ENCODE peak calls at places on chromosome 11, in eight cellular contexts. G is Panc1, B is HCT116, F is GM12878, N is K562, Z is HepG2, V is upper lobe of left lung, M is GM23338. P is an unnamed sample.

GRCh38 chr11:94007906-94008305 is 13.2 kb upstream of the HEPHL1 start:
- ATAC-seq in G (no peak), B (no peak), F (no peak), N (no peak), Z (no peak), V (no peak), M (no peak), P (no peak)

GRCh38 chr11:74532496-74533246 is 39.1 kb upstream of the LIPT2 start:
- ATAC-seq in G (no peak), B (peak; percentile 64), F (no peak), N (no peak), Z (no peak), V (no peak), M (no peak), P (no peak)

GRCh38 chr11:126304457-126305072 is 705 bp downstream of the DCPS start:
- ATAC-seq in G (peak; percentile 18), B (peak; percentile 11), F (peak; percentile 74), N (peak; percentile 45), Z (peak; percentile 20), V (no peak), M (peak; percentile 3), P (peak; percentile 6)

GRCh38 chr11:116703421-116703820 is 69.4 kb downstream of the BUD13 start:
- ATAC-seq in G (no peak), B (no peak), F (no peak), N (no peak), Z (peak; percentile 58), V (no peak), M (peak; percentile 75), P (no peak)

GRCh38 chr11:72676874-72677341 is 2.7 kb upstream of the PDE2A start:
- ATAC-seq in G (no peak), B (peak; percentile 64), F (peak; percentile 57), N (peak; percentile 95), Z (peak; percentile 57), V (peak; percentile 63), M (peak; percentile 77), P (peak; percentile 60)

GRCh38 chr11:119977584-119977860 is 160.4 kb downstream of the TRIM29 start:
- ATAC-seq in G (no peak), B (no peak), F (no peak), N (no peak), Z (no peak), V (no peak), M (no peak), P (no peak)

GRCh38 chr11:32186118-32186517 is 95.2 kb downstream of the RCN1 start:
- ATAC-seq in G (no peak), B (no peak), F (peak; percentile 51), N (no peak), Z (no peak), V (no peak), M (no peak), P (no peak)

GRCh38 chr11:17423533-17424310 is 35.3 kb upstream of the KCNJ11 start:
- ATAC-seq in G (no peak), B (peak; percentile 85), F (no peak), N (peak; percentile 53), Z (peak; percentile 94), V (peak; percentile 25), M (no peak), P (no peak)

GRCh38 chr11:62922653-62923371 is 1.6 kb upstream of the CHRM1 start:
- ATAC-seq in G (no peak), B (peak; percentile 9), F (peak; percentile 73), N (peak; percentile 89), Z (no peak), V (no peak), M (peak; percentile 8), P (no peak)

GRCh38 chr11:94130589-94131362 is 2.1 kb downstream of the PANX1 start:
- ATAC-seq in G (no peak), B (no peak), F (no peak), N (no peak), Z (no peak), V (peak; percentile 48), M (no peak), P (peak; percentile 15)

GRCh38 chr11:75768909-75769771 is 562 bp downstream of the DGAT2 start:
- ATAC-seq in G (peak; percentile 40), B (no peak), F (peak; percentile 1), N (peak; percentile 4), Z (peak; percentile 17), V (no peak), M (peak; percentile 48), P (no peak)

GRCh38 chr11:94315664-94316063 is 11.3 kb downstream of the IZUMO1R start:
- ATAC-seq in G (no peak), B (no peak), F (no peak), N (no peak), Z (no peak), V (peak; percentile 58), M (no peak), P (peak; percentile 71)

GRCh38 chr11:74696488-74696887 is 34.7 kb downstream of the CHRDL2 start:
- ATAC-seq in G (no peak), B (no peak), F (no peak), N (no peak), Z (no peak), V (peak; percentile 13), M (peak; percentile 8), P (peak; percentile 16)

GRCh38 chr11:112304914-112305313 is 44.3 kb upstream of the PLET1 start:
- ATAC-seq in G (no peak), B (no peak), F (no peak), N (no peak), Z (no peak), V (no peak), M (no peak), P (no peak)

GRCh38 chr11:69982675-69983570 is 95.2 kb upstream of the ANO1 start:
- ATAC-seq in G (no peak), B (no peak), F (no peak), N (no peak), Z (no peak), V (no peak), M (no peak), P (no peak)

GRCh38 chr11:59770324-59770723 is 15.1 kb downstream of the STX3 start:
- ATAC-seq in G (no peak), B (no peak), F (no peak), N (no peak), Z (no peak), V (no peak), M (no peak), P (no peak)

GRCh38 chr11:58905141-58905715 is 34.1 kb upstream of the GLYATL1 start:
- ATAC-seq in G (no peak), B (no peak), F (no peak), N (no peak), Z (no peak), V (peak; percentile 67), M (peak; percentile 55), P (peak; percentile 49)

GRCh38 chr11:72970557-72971118 is 156.4 kb downstream of the ATG16L2 start:
- ATAC-seq in G (no peak), B (no peak), F (peak; percentile 8), N (peak; percentile 62), Z (no peak), V (no peak), M (no peak), P (no peak)

DNA sequence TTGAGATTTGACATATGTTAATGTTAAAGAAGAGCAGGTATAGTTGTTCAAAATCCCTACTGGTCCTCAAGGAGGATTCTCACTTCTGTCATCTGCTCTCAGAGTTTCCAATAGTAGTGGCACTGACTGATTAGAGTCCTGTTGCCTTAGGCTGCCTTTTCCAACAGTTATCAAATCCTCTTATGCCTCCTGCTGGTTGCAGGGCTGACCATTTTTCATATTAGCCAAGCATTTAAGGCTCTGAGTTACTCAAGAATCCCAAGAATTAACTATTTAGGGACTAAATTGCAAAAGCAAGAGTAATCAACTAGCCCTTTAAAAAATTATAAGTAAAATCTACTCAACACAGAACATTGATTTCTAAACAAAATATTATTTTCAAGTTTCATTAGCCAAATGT is 212.0 kb upstream of the CHORDC1 start:
- ATAC-seq in G (no peak), B (no peak), F (peak; percentile 38), N (no peak), Z (peak; percentile 70), V (peak; percentile 24), M (no peak), P (no peak)
- TF ChIP-seq CTCF in G (peak; percentile 27), B (no peak), F (peak; percentile 38), N (no peak), Z (peak; percentile 50), V (no peak), M (peak; percentile 74), P (no peak)

DNA sequence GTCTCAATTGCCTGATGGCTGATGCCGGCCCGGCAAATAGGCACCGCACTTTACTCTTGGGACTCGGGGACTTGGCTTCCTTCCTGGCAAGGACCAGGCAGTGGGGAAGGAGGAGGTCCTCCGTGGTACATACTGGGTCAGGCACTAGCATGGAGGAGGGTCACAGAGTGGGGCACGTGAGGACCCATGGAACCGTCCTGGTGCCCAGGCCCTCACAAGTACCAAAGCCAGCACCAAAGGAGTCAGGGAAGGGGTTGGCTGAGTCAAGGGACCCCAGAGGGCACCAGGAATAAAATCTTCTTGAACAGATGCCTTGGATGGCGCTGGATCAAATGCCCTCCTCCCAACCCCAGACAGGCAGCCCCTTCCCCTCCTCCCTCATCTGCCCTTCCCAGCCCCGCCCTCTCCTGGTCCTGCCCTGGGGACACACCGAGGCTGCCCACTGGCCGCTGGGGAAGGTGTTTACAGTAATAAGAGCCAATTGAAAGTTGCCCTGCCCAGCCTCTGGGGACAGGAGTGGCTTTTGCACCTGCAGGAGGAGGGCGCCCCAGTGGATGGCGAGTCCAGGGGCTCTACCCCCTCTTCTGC is 5.6 kb upstream of the CARNS1 start:
- ATAC-seq in G (no peak), B (peak; percentile 80), F (peak; percentile 21), N (peak; percentile 22), Z (peak; percentile 64), V (no peak), M (peak; percentile 90), P (no peak)
- H3K4me1 ChIP-seq in G (peaks cover 15% of the 10 kb centered on the region), B (peaks cover 9% of the 10 kb centered on the region), F (peaks cover 58% of the 10 kb centered on the region), N (peaks cover 21% of the 10 kb centered on the region), Z (peaks cover 58% of the 10 kb centered on the region), V (peaks cover 20% of the 10 kb centered on the region), M (peaks cover 4% of the 10 kb centered on the region), P (no peaks in the 10 kb centered on the region)

GRCh38 chr11:15468471-15468870 is 353.7 kb downstream of the INSC start:
- ATAC-seq in G (no peak), B (no peak), F (no peak), N (no peak), Z (no peak), V (no peak), M (no peak), P (no peak)

GRCh38 chr11:15473954-15474837 is 359.5 kb downstream of the INSC start:
- ATAC-seq in G (no peak), B (no peak), F (peak; percentile 76), N (no peak), Z (no peak), V (no peak), M (no peak), P (no peak)

GRCh38 chr11:15471709-15472404 is 357.1 kb downstream of the INSC start:
- ATAC-seq in G (no peak), B (no peak), F (no peak), N (no peak), Z (no peak), V (no peak), M (peak; percentile 91), P (no peak)

GRCh38 chr11:15471028-15471708 is 356.4 kb downstream of the INSC start:
- ATAC-seq in G (no peak), B (no peak), F (peak; percentile 83), N (no peak), Z (no peak), V (no peak), M (peak; percentile 48), P (no peak)

GRCh38 chr11:15472405-15472799 is 357.7 kb downstream of the INSC start:
- ATAC-seq in G (no peak), B (no peak), F (no peak), N (no peak), Z (no peak), V (no peak), M (peak; percentile 66), P (no peak)
- TF ChIP-seq POLR2AphosphoS5 in G (no peak), B (no peak), F (no peak), N (no peak), Z (no peak), V (no peak), M (no peak), P (no peak)

GRCh38 chr11:56624661-56625110 is 10.0 kb upstream of the OR5M1 start:
- ATAC-seq in G (peak; percentile 69), B (no peak), F (peak; percentile 86), N (no peak), Z (peak; percentile 70), V (peak; percentile 83), M (peak; percentile 85), P (no peak)
- TF ChIP-seq CTCF in G (peak; percentile 45), B (peak; percentile 22), F (peak; percentile 44), N (no peak), Z (peak; percentile 26), V (no peak), M (peak; percentile 60), P (no peak)

P was measured in gastroesophageal sphincter.